ENCODE peak calls at places on chromosomes 7 and 10, in four cellular contexts. X is endothelial cell of umbilical vein; I is effector memory CD4-positive, alpha-beta T cell; L is AG04450. B is an unnamed sample. For H3K9me3 and H3K27me3, the result is how much of the 10 kb centered on the place peaks cover.

GRCh38 chr10:17735166-17735941 is 16.6 kb upstream of the TMEM236 start:
- DNase-seq in L (no peak), X (peak), I (no peak), B (no peak)

GRCh38 chr7:107007004-107007891 is 37.3 kb upstream of the PRKAR2B start:
- DNase-seq in X (no peak), L (no peak), I (no peak), B (no peak)

GRCh38 chr10:73174148-73174925 is 6.4 kb downstream of the FAM149B1 start:
- DNase-seq in X (peak), I (no peak), L (no peak), B (no peak)

GRCh38 chr10:7551891-7552731 is 114.7 kb downstream of the ITIH5 start:
- DNase-seq in X (no peak), I (no peak), L (no peak), B (no peak)

GRCh38 chr10:127887497-127888415 is 5.0 kb downstream of the CLRN3 start:
- DNase-seq in L (no peak), X (peak), I (no peak), B (no peak)

GRCh38 chr7:22083711-22084289 is 138.1 kb upstream of the CDCA7L start:
- DNase-seq in I (no peak), X (no peak), L (no peak), B (no peak)

GRCh38 chr7:6252310-6252709 is 20.1 kb downstream of the CYTH3 start:
- DNase-seq in X (peak), L (no peak), I (no peak), B (no peak)

GRCh38 chr10:62690703-62691102 is 113.8 kb upstream of the ADO start:
- DNase-seq in X (no peak), L (no peak), I (no peak), B (peak)

GRCh38 chr7:2417981-2418481 is 14.6 kb downstream of the CHST12 start:
- DNase-seq in X (no peak), I (no peak), L (no peak), B (no peak)

GRCh38 chr7:98110249-98111022 is 3.8 kb downstream of the LMTK2 start:
- DNase-seq in X (peak), L (no peak), I (no peak), B (no peak)

GRCh38 chr10:30600005-30600404 is 29.5 kb downstream of the LYZL2 start:
- DNase-seq in L (no peak), I (no peak), X (no peak), B (no peak)

GRCh38 chr10:44439436-44439835 is 54.5 kb upstream of the CXCL12 start:
- DNase-seq in I (no peak), X (no peak), L (no peak), B (no peak)

GRCh38 chr10:35462491-35462934 is 126.2 kb downstream of the CCNY start:
- DNase-seq in L (no peak), X (no peak), I (no peak), B (no peak)

GRCh38 chr7:67937717-67938191 is 941.1 kb downstream of the TYW1 start:
- DNase-seq in L (no peak), X (no peak), I (no peak), B (no peak)

GRCh38 chr7:41754046-41754445 is 51.2 kb upstream of the INHBA start:
- DNase-seq in X (no peak), L (no peak), I (no peak), B (no peak)

GRCh38 chr7:41760293-41760692 is 57.4 kb upstream of the INHBA start:
- DNase-seq in I (no peak), X (no peak), L (no peak), B (no peak)

GRCh38 chr7:41755100-41755499 is 52.2 kb upstream of the INHBA start:
- DNase-seq in L (no peak), X (no peak), I (no peak), B (no peak)

GRCh38 chr7:41758321-41758720 is 55.4 kb upstream of the INHBA start:
- DNase-seq in I (no peak), L (no peak), X (no peak), B (no peak)

GRCh38 chr7:41756783-41757182 is 53.9 kb upstream of the INHBA start:
- DNase-seq in I (no peak), L (no peak), X (no peak), B (no peak)
- H3K9me3 ChIP-seq in I (under half), L (under half), X (under half), B (under half)

DNA sequence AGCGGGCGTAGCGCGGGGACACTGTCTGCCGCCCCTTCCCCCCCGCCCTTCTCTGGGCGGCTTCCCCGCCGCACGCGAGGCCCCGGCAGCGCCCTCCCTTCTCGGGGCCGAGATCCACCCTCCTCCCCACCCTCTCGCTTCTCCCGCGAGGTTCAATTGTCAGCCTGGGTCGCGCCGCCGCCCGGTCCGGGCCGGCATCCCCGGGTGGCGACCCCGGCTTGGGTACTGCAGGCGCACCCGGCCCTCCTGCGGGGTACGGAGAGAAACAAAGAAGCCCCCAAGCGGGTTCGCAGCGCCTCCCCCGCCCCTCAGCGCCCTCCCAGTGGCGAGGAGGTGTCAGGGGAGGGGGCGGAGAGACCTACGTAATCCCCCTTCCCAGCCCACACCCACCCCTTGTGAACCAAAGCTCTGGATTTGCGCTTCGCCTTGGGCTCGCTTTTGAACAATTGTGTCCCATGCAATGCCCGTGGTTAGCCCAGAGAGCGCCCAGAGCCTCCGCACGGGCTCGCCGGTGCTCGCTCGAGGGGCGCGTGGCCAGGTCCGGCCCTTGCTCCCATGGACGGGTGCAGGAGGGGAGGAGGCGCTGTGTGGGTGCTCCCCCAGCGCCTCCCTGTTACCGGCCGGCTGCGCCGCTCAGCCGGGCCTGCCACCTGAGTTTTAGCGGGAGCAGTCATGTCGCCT is 634 bp downstream of the HECW1 start:
- DNase-seq in L (no peak), X (peak), I (no peak), B (no peak)
- H3K27ac ChIP-seq in L (no peak), X (no peak), I (no peak), B (no peak)

GRCh38 chr10:115082521-115082920 is 10.6 kb upstream of the ATRNL1 start:
- DNase-seq in X (peak), L (no peak), I (no peak), B (no peak)

DNA sequence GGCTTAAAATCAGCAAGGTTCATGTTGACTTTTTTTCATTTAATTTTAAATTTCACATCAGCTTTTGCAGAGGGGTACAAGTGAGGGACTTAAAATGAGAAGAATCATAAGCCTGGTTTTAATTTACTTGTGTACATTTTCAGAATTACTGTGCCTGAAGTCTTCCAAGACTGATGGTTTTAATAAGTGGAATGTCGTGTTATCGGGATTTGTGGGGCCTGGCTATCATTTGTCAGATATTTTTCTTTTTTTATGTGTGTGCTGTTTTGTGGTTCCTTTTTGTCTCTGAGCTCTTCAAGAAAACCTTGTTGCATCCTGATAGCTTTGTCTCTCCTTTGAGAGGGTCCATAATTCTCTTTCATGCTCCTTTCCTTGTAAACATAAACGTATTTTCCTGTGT is 8.7 kb upstream of the ATRNL1 start:
- DNase-seq in X (no peak), L (no peak), I (no peak), B (no peak)
- H3K27me3 ChIP-seq in X (under half), L (under half), I (under half), B (under half)

DNA sequence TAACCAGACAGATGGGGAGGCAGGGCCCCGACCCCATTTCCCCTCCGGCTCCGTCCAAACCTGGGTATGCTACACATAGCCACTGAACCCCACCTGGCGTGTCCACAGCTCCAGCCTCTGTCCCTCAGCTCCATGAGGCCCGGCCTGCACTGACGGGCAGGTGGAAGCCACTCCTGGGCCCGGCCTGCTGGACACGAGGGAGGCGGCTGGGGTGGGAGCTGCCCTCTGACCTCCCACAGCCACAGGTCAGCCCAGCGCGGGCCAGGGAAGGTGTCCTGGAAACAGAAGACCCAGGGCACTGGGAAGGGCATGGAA is 108.6 kb downstream of the UNCX start:
- DNase-seq in I (no peak), L (no peak), X (no peak), B (no peak)
- H3K9me3 ChIP-seq in I (under half), L (under half), X (under half), B (under half)

GRCh38 chr7:131620673-131621609 is 64.5 kb upstream of the PODXL start:
- DNase-seq in L (no peak), X (peak), I (no peak), B (no peak)
- H3K27ac ChIP-seq in L (no peak), X (peak), I (no peak), B (no peak)